ENCODE peak calls at places on chromosomes 1 and 21, in nine cellular contexts. Q is tibial nerve, K is transverse colon, H is esophagus squamous epithelium, J is uterus, C is testis, D is GM12891, N is Peyer's patch, A is body of pancreas. T is an unnamed sample.

GRCh38 chr1:222263791-222264190 is 284.1 kb downstream of the HHIPL2 start:
- DNase-seq in Q (no peak), N (no peak), C (no peak), A (no peak), H (no peak), D (no peak), K (no peak), J (no peak), T (no peak)

GRCh38 chr1:204858381-204858821 is 12.3 kb upstream of the NFASC start:
- DNase-seq in J (no peak), H (no peak), K (no peak), C (no peak), N (no peak), A (no peak), D (no peak), Q (no peak), T (no peak)

GRCh38 chr1:65372557-65372956 is 47.9 kb upstream of the LEPR start:
- DNase-seq in D (no peak), H (no peak), K (no peak), J (no peak), C (no peak), Q (no peak), A (no peak), N (no peak), T (peak; percentile 69)

GRCh38 chr1:34361121-34361520 is 184.4 kb downstream of the C1orf94 start:
- DNase-seq in K (no peak), C (no peak), Q (no peak), D (no peak), J (no peak), H (no peak), A (no peak), N (no peak), T (no peak)

GRCh38 chr1:205748398-205749093 is 1.4 kb downstream of the NUCKS1 start:
- DNase-seq in Q (peak; percentile 10), N (no peak), J (peak; percentile 46), D (no peak), C (peak; percentile 39), A (peak; percentile 17), H (no peak), K (no peak), T (peak; percentile 70)

GRCh38 chr1:31570906-31571305 is 5.4 kb upstream of the TINAGL1 start:
- DNase-seq in N (no peak), Q (no peak), J (no peak), K (no peak), A (no peak), D (no peak), H (no peak), C (no peak), T (no peak)

GRCh38 chr1:226444901-226445300 is 37.0 kb upstream of the PARP1 start:
- DNase-seq in J (no peak), N (peak; percentile 79), K (peak; percentile 57), A (no peak), H (peak; percentile 4), C (no peak), Q (no peak), D (peak; percentile 56), T (no peak)

GRCh38 chr1:89548486-89548857 is 23.8 kb downstream of the LRRC8B start:
- DNase-seq in A (no peak), K (no peak), J (no peak), H (no peak), N (no peak), Q (no peak), C (no peak), D (no peak), T (no peak)

GRCh38 chr1:8026153-8026975 is at the start of gene ERRFI1:
- DNase-seq in C (peak; percentile 95), Q (peak; percentile 92), A (peak; percentile 97), H (peak; percentile 46), N (peak; percentile 87), J (peak; percentile 93), D (peak; percentile 84), K (peak; percentile 95), T (peak; percentile 92)

GRCh38 chr1:34330061-34330460 is 153.4 kb downstream of the C1orf94 start:
- DNase-seq in D (no peak), H (no peak), J (no peak), K (no peak), N (no peak), Q (no peak), C (no peak), A (no peak), T (no peak)

GRCh38 chr1:214861615-214862014 is 220.9 kb upstream of the KCNK2 start:
- DNase-seq in D (no peak), J (no peak), N (no peak), Q (no peak), H (no peak), K (no peak), A (no peak), C (no peak), T (no peak)

GRCh38 chr1:91706140-91706957 is 179.6 kb downstream of the TGFBR3 start:
- DNase-seq in N (no peak), D (no peak), C (no peak), Q (no peak), J (no peak), K (no peak), H (no peak), A (no peak), T (no peak)

GRCh38 chr1:153260980-153261792 is 1.7 kb downstream of the LORICRIN start:
- DNase-seq in H (no peak), J (no peak), A (peak; percentile 18), D (no peak), C (peak; percentile 30), Q (no peak), N (peak; percentile 18), K (no peak), T (no peak)

DNA sequence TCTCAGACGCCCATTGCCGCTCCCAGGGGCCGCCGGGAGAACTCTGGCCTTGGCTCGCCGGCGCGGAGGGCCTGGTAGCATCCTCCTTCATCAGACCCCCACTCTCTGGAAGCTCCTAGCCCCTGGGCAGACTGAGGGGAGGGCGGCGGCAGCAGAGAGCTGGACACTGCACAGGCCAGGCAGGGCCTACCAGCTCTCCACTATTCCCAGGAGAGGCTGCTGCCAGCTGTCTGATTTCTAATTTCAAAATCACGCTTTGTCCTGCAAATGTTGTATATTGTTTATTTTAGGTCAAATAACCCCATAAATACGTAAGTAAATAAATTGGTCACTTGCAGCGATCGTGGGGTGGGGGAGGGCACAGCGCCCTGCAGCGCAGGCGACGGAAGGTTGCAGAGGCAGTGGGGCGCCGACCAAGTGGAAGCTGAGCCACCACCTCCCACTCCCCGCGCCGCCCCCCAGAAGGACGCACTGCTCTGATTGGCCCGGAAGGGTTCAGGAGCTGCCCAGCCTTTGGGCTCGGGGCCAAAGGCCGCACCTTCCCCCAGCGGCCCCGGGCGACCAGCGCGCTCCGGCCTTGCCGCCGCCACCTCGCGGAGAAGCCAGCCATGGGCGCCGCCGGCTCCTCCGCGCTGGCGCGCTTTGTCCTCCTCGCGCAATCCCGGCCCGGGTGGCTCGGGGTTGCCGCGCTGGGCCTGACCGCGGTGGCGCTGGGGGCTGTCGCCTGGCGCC is at the start of gene MTARC1:
- DNase-seq in H (no peak), J (no peak), Q (no peak), D (no peak), C (peak; percentile 62), K (peak; percentile 86), A (peak; percentile 89), N (peak; percentile 30), T (peak; percentile 67)
- TF ChIP-seq POLR2A in H (no peak), J (no peak), Q (peak; percentile 46), D (no peak), C (no peak), K (no peak), A (peak; percentile 66), N (no peak), T (no peak)

DNA sequence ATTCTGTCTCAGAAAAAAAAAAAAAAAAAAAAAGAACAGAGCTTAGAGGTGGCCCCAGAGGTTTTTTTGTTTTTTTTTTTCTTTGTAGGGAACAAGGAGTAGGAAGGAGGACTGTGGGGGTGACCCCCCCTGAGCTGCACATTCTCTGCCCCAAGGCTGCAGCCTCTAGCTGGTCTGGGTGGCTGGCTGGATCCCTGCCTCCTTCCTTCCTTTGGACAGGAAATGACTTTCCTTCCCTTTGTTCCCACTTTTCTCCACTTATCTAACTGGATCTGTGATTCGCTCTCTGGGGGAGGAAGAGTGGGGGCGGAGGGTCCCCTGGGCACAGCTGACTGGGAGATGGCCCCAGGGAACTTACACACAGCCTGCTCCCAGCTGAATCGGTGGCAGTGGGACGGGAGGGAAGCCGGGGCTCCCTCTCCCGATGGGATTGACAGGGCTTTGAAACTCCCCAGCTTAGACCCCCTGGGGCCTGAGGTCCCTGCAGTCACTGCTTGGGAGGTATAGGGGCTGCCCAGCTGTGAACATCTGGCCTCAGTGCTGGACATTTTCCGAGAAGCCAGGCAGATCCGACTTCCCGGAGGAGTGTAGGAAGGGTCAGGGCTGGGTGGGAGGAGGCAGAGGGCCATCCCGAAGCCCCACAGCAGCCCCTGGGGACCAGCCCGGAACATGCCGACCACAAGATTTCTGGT is 2.1 kb downstream of the FBLIM1 start:
- DNase-seq in C (peak; percentile 73), N (no peak), Q (no peak), D (no peak), A (no peak), K (peak; percentile 30), J (peak; percentile 54), H (no peak), T (no peak)
- TF ChIP-seq POLR2A in C (no peak), N (no peak), Q (no peak), D (no peak), A (no peak), K (no peak), J (no peak), H (no peak), T (no peak)

DNA sequence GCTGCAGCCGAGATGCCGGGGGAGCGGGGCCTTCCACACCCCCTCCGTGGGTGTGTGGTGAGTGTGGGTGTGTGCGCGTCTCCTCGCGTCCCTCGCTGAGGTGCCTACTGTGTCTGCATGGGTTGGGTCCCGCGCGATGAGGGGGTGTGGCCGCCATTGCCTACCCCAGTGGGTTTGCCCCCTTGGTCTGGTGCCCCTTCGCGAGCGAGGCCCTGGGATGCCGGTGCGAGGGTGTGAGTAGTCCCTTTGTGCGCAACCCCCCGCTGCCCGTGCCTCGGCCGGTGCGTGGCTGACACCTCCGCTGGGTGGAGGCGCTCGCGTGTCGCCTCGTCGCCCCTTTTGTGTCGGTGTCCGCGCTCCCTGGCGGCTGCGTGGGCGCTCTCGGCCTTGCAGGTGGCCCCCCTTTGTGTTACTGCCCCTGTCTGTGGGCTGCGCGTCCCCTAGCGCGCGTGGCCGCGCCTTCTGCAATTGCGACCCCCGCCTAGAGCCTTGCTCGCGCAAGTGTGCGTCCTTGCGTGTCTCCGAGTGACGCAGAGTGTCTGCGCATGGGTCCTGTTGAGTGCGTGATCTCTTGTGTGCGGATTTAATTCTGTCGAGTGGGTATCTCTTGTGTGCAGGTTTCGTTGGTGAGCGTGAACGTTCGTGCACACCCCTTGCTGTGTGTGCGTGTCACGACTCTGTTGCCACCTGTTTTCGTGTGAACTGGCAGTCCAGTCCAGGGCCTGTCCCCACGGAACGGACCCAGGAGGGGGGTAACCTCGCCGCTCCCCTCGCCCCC is 552 bp downstream of the TTC3 start:
- DNase-seq in A (peak; percentile 54), H (no peak), J (peak; percentile 59), Q (peak; percentile 41), C (peak; percentile 75), D (peak; percentile 27), N (peak; percentile 70), K (peak; percentile 70), T (peak; percentile 83)
- TF ChIP-seq POLR2A in A (peak; percentile 75), H (no peak), J (no peak), Q (no peak), C (no peak), D (peak; percentile 35), N (no peak), K (no peak), T (peak; percentile 18)

GRCh38 chr1:151281969-151282882 is at the start of gene ZNF687:
- DNase-seq in H (peak; percentile 99), D (peak; percentile 99), C (peak; percentile 100), N (peak; percentile 99), J (peak; percentile 100), Q (peak; percentile 100), K (peak; percentile 100), A (peak; percentile 100), T (peak; percentile 100)
- TF ChIP-seq POLR2A in H (peak; percentile 8), D (peak; percentile 67), C (peak; percentile 7), N (peak; percentile 83), J (peak; percentile 43), Q (peak; percentile 48), K (peak; percentile 85), A (peak; percentile 83), T (peak; percentile 71)